ENCODE peak calls at places on chromosomes 3 and 15, in four cellular contexts. X is psoas muscle, R is tibial artery, V is A549. W is an unnamed sample.

GRCh38 chr15:68783226-68784054 is 37.3 kb downstream of the ANP32A start:
- DNase-seq in X (no peak), R (peak; percentile 59), V (peak; percentile 75), W (peak; percentile 48)

GRCh38 chr3:181410870-181411269 is 300.9 kb upstream of the SOX2 start:
- DNase-seq in X (no peak), R (no peak), V (no peak), W (no peak)

GRCh38 chr15:45732544-45733130 is 97.8 kb downstream of the SQOR start:
- DNase-seq in X (no peak), R (no peak), V (no peak), W (no peak)

GRCh38 chr3:100782359-100782758 is 73.1 kb downstream of the TFG start:
- DNase-seq in X (no peak), R (no peak), V (no peak), W (no peak)

GRCh38 chr3:25423780-25424179 is 4.3 kb upstream of the RARB start:
- DNase-seq in X (no peak), R (no peak), V (no peak), W (no peak)

GRCh38 chr3:17500618-17501017 is 241.8 kb downstream of the TBC1D5 start:
- DNase-seq in X (no peak), R (no peak), V (no peak), W (no peak)

GRCh38 chr15:71730277-71731144 is 79.8 kb upstream of the NR2E3 start:
- DNase-seq in X (no peak), R (no peak), V (peak; percentile 88), W (peak; percentile 62)

GRCh38 chr3:102025568-102025967 is 176.3 kb downstream of the NFKBIZ start:
- DNase-seq in X (no peak), R (no peak), V (no peak), W (no peak)

GRCh38 chr3:50338989-50339388 is 1.6 kb downstream of the RASSF1 start:
- DNase-seq in X (no peak), R (no peak), V (no peak), W (no peak)

GRCh38 chr3:16140116-16140893 is 34.2 kb upstream of the GALNT15 start:
- DNase-seq in X (peak; percentile 69), R (peak; percentile 84), V (no peak), W (no peak)

GRCh38 chr3:49914906-49915305 is 11.2 kb upstream of the MST1R start:
- DNase-seq in X (no peak), R (no peak), V (no peak), W (no peak)

GRCh38 chr15:98648654-98649537 is 557 bp downstream of the IGF1R start:
- DNase-seq in X (peak; percentile 76), R (peak; percentile 78), V (no peak), W (no peak)

GRCh38 chr3:131705558-131706051 is 202.8 kb upstream of the MRPL3 start:
- DNase-seq in X (no peak), R (no peak), V (no peak), W (no peak)

GRCh38 chr3:24522155-24522579 is 27.5 kb upstream of the THRB start:
- DNase-seq in X (peak; percentile 55), R (no peak), V (no peak), W (peak; percentile 8)

GRCh38 chr3:31456373-31456772 is 76.4 kb upstream of the STT3B start:
- DNase-seq in X (no peak), R (peak; percentile 69), V (no peak), W (no peak)

GRCh38 chr3:141402476-141403171 is 34.3 kb downstream of the ZBTB38 start:
- DNase-seq in X (peak; percentile 87), R (peak; percentile 89), V (peak; percentile 45), W (peak; percentile 59)

GRCh38 chr3:155859859-155860258 is 5.6 kb upstream of the SLC33A1 start:
- DNase-seq in X (no peak), R (no peak), V (peak; percentile 40), W (no peak)

GRCh38 chr3:156681003-156681402 is 6.6 kb downstream of the TIPARP start:
- DNase-seq in X (no peak), R (no peak), V (peak; percentile 15), W (peak; percentile 81)

GRCh38 chr3:191641789-191642188 is 180.8 kb downstream of the PYDC2 start:
- DNase-seq in X (no peak), R (no peak), V (no peak), W (no peak)

GRCh38 chr15:39631357-39631756 is 50.5 kb downstream of the THBS1 start:
- DNase-seq in X (no peak), R (no peak), V (no peak), W (no peak)

GRCh38 chr3:194865081-194865480 is 179.4 kb downstream of the FAM43A start:
- DNase-seq in X (no peak), R (no peak), V (no peak), W (no peak)

GRCh38 chr3:83513677-83514076 is 1445.1 kb upstream of the CADM2 start:
- DNase-seq in X (no peak), R (no peak), V (no peak), W (no peak)

GRCh38 chr15:78811124-78811824 is at the start of gene ADAMTS7:
- DNase-seq in X (peak; percentile 87), R (peak; percentile 84), V (peak; percentile 96), W (peak; percentile 66)

GRCh38 chr3:151024339-151024738 is 51.8 kb upstream of the CLRN1 start:
- DNase-seq in X (no peak), R (no peak), V (no peak), W (no peak)

GRCh38 chr3:62696011-62696410 is 179.2 kb downstream of the CADPS start:
- DNase-seq in X (no peak), R (no peak), V (no peak), W (no peak)

DNA sequence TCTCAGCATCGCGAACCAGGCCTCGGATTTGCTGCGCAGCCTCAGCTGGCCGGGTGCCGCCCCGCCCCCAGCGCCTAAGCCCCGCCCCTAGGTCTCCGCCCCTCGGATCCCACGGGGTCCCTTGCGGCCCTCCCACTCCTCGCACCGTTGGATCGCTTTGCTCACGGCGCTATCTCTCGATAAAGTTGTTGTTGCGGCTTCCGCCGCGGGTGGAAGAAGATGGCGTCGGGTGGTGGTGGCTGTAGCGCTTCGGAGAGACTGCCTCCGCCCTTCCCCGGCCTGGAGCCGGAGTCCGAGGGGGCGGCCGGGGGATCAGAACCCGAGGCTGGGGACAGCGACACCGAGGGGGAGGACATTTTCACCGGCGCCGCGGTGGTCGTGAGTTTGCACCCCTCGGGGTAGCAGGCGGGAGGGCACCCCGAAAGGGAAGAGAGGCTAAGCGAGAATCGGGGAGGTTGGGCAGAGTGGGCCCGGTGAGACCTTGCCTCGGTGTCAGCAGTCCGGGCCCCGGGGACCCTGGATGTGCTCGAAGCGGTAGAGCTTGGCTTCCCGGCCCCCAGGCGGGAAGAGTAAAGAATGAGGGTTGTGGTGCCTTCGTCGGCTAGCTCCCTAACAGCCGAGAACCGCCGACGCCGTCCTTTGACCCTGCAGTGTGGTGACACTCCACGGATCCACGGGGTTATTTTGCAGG is at the start of gene SNX1:
- DNase-seq in X (peak; percentile 96), R (peak; percentile 97), V (peak; percentile 95), W (peak; percentile 93)
- TF ChIP-seq CTCF in X (no peak), R (no peak), V (no peak), W (no peak)

GRCh38 chr15:74174216-74174965 is 881 bp downstream of the ISLR start:
- DNase-seq in X (peak; percentile 46), R (peak; percentile 86), V (no peak), W (no peak)

GRCh38 chr15:74171965-74172541 is 1.5 kb upstream of the ISLR start:
- DNase-seq in X (no peak), R (no peak), V (no peak), W (no peak)

GRCh38 chr15:74170845-74171578 is 2.5 kb upstream of the ISLR start:
- DNase-seq in X (no peak), R (no peak), V (no peak), W (no peak)

GRCh38 chr15:74173545-74174215 is at the start of gene ISLR:
- DNase-seq in X (peak; percentile 72), R (peak; percentile 87), V (no peak), W (no peak)

DNA sequence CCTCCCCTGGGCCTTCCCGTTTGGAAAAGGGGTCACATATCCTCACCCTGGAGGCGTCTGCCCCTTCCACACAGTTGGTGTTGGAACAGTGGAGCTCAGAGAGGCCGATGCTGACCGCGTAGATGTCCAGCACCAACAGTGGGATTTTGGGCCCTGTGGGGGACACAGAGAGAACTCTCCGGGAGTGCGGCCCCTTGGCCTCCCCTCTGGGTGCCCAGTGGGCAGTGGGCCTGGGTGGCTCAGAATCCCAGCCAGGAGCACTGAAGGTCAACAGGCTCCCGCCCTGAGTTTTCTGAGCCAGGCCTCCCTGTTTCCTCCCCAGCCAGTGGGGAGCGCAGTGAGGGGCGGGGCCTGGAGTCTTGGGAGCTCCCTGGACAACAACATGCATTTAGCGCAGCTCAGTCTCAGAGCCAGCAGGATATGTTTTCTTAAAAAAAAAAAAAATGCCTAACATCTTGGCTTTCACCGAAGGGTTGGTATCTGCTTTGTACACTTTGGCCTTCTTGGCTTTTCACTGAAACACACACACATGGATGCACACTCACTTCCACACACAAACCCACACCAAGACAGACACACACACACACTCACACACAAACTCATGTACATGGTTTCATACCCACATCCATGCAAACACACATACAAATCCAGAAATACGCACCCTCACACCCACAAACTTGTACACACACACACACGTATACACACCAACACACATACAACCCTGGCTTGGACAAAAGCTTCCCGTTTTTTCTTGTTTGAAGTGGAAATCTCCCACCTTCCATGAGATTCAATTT is 562 bp upstream of the ISLR start:
- DNase-seq in X (peak; percentile 85), R (peak; percentile 93), V (no peak), W (no peak)
- H3K4me1 ChIP-seq in X (peaks cover 3% of the 10 kb centered on the region), R (peaks cover 65% of the 10 kb centered on the region), V (peaks cover 32% of the 10 kb centered on the region), W (no peaks in the 10 kb centered on the region)

DNA sequence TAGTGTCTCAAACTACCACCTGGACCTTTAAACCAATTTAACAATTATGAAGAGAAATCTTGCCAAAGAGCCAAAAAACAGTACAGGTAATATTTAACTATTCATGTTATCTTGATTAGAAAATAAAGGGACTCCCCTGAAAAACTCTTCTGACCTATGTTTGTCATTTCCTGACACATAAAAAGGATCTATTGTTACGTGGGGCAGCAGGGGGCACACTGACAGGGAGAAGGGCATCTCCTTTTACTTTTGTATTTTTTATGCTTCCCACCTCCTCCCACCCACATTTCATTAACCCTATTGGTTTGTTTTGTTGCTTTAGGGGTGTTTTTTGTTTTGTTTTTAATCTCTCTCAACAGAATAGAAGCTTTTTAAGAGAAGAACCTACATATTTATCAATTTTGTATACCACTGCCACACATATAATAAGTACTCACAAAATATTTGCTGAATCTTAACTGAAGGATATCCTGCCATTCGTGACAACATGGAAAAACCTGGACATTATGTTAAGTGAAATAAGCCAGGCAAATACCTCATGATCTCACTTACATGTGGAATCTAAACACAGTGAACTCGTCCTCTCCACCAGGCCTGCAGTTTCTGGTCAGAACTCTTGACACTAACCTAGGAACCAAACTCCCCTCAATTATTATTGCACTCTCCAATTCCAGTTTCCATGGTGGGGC is 17.7 kb downstream of the STAG1 start:
- DNase-seq in X (no peak), R (no peak), V (no peak), W (no peak)
- TF ChIP-seq CTCF in X (no peak), R (no peak), V (no peak), W (no peak)

GRCh38 chr15:85694086-85694485 is 100.6 kb downstream of the KLHL25 start:
- DNase-seq in X (no peak), R (no peak), V (no peak), W (no peak)
- H3K4me1 ChIP-seq in X (peaks cover 6% of the 10 kb centered on the region), R (peaks cover 6% of the 10 kb centered on the region), V (no peaks in the 10 kb centered on the region), W (no peaks in the 10 kb centered on the region)